ENCODE peak calls at places on chromosome 22, in four cellular contexts. One of them, this sample, is unnamed.

GRCh38 chr22:49286236-49286760 is 541.4 kb downstream of the BRD1 start:
- DNase-seq in HepG2: no peak
- DNase-seq in A549: no peak
- DNase-seq in K562: no peak
- DNase-seq in this sample: no peak

GRCh38 chr22:17777005-17777716 is 2.9 kb upstream of the BID start:
- DNase-seq in HepG2: peak
- DNase-seq in A549: no peak
- DNase-seq in K562: peak
- DNase-seq in this sample: no peak

GRCh38 chr22:50326225-50326958 is 420 bp downstream of the DENND6B start:
- DNase-seq in HepG2: no peak
- DNase-seq in A549: no peak
- DNase-seq in K562: no peak
- DNase-seq in this sample: peak

GRCh38 chr22:17997456-17997855 is 26.9 kb downstream of the MICAL3 start:
- DNase-seq in HepG2: no peak
- DNase-seq in A549: peak
- DNase-seq in K562: no peak
- DNase-seq in this sample: no peak

GRCh38 chr22:30856699-30857098 is 111.9 kb downstream of the MORC2 start:
- DNase-seq in HepG2: no peak
- DNase-seq in A549: no peak
- DNase-seq in K562: no peak
- DNase-seq in this sample: no peak

GRCh38 chr22:50621948-50622722 is 5.8 kb downstream of the ARSA start:
- DNase-seq in HepG2: no peak
- DNase-seq in A549: no peak
- DNase-seq in K562: no peak
- DNase-seq in this sample: no peak

GRCh38 chr22:23061471-23062280 is 8.6 kb upstream of the GNAZ start:
- DNase-seq in HepG2: no peak
- DNase-seq in A549: no peak
- DNase-seq in K562: no peak
- DNase-seq in this sample: peak

GRCh38 chr22:45425101-45425500 is 11.6 kb downstream of the RIBC2 start:
- DNase-seq in HepG2: no peak
- DNase-seq in A549: no peak
- DNase-seq in K562: no peak
- DNase-seq in this sample: no peak

GRCh38 chr22:50257451-50258360 is 3.8 kb downstream of the MAPK12 start:
- DNase-seq in HepG2: no peak
- DNase-seq in A549: no peak
- DNase-seq in K562: no peak
- DNase-seq in this sample: no peak

GRCh38 chr22:47162865-47163264 is 400.4 kb downstream of the TBC1D22A start:
- DNase-seq in HepG2: no peak
- DNase-seq in A549: no peak
- DNase-seq in K562: no peak
- DNase-seq in this sample: peak

GRCh38 chr22:31906086-31906485 is 38.2 kb upstream of the YWHAH start:
- DNase-seq in HepG2: no peak
- DNase-seq in A549: no peak
- DNase-seq in K562: no peak
- DNase-seq in this sample: no peak

GRCh38 chr22:37616205-37617083 is 7.8 kb downstream of the GGA1 start:
- DNase-seq in HepG2: no peak
- DNase-seq in A549: no peak
- DNase-seq in K562: no peak
- DNase-seq in this sample: no peak

GRCh38 chr22:47837703-47838102 is 1075.3 kb downstream of the TBC1D22A start:
- DNase-seq in HepG2: peak
- DNase-seq in A549: peak
- DNase-seq in K562: peak
- DNase-seq in this sample: peak

GRCh38 chr22:31344369-31345330 is 1.5 kb downstream of the PATZ1 start:
- DNase-seq in HepG2: no peak
- DNase-seq in A549: no peak
- DNase-seq in K562: no peak
- DNase-seq in this sample: peak

GRCh38 chr22:42947211-42947990 is 67.5 kb downstream of the PACSIN2 start:
- DNase-seq in HepG2: peak
- DNase-seq in A549: peak
- DNase-seq in K562: no peak
- DNase-seq in this sample: no peak

GRCh38 chr22:46051646-46052045 is 74.7 kb upstream of the WNT7B start:
- DNase-seq in HepG2: no peak
- DNase-seq in A549: no peak
- DNase-seq in K562: no peak
- DNase-seq in this sample: peak

GRCh38 chr22:24807284-24807950 is 1.4 kb downstream of the SGSM1 start:
- DNase-seq in HepG2: no peak
- DNase-seq in A549: peak
- DNase-seq in K562: no peak
- DNase-seq in this sample: no peak

GRCh38 chr22:18057568-18058209 is 20.1 kb upstream of the PEX26 start:
- DNase-seq in HepG2: peak
- DNase-seq in A549: peak
- DNase-seq in K562: peak
- DNase-seq in this sample: no peak

GRCh38 chr22:30308518-30309230 is 18.1 kb downstream of the TBC1D10A start:
- DNase-seq in HepG2: no peak
- DNase-seq in A549: no peak
- DNase-seq in K562: no peak
- DNase-seq in this sample: no peak

GRCh38 chr22:49077036-49077393 is 750.7 kb downstream of the BRD1 start:
- DNase-seq in HepG2: no peak
- DNase-seq in A549: no peak
- DNase-seq in K562: no peak
- DNase-seq in this sample: no peak

GRCh38 chr22:17120281-17120680 is 879 bp downstream of the TMEM121B start:
- DNase-seq in HepG2: no peak
- DNase-seq in A549: peak
- DNase-seq in K562: peak
- DNase-seq in this sample: peak

GRCh38 chr22:49212002-49212401 is 615.7 kb downstream of the BRD1 start:
- DNase-seq in HepG2: no peak
- DNase-seq in A549: no peak
- DNase-seq in K562: no peak
- DNase-seq in this sample: peak

GRCh38 chr22:19355413-19356157 is 64.1 kb upstream of the CLTCL1 start:
- DNase-seq in HepG2: no peak
- DNase-seq in A549: no peak
- DNase-seq in K562: no peak
- DNase-seq in this sample: no peak

GRCh38 chr22:32911526-32911925 is 110.0 kb downstream of the TIMP3 start:
- DNase-seq in HepG2: no peak
- DNase-seq in A549: no peak
- DNase-seq in K562: no peak
- DNase-seq in this sample: no peak

GRCh38 chr22:23401111-23401909 is 178.8 kb downstream of the IGLL1 start:
- DNase-seq in HepG2: no peak
- DNase-seq in A549: no peak
- DNase-seq in K562: peak
- DNase-seq in this sample: peak

GRCh38 chr22:48483764-48484528 is 1343.7 kb downstream of the BRD1 start:
- DNase-seq in HepG2: no peak
- DNase-seq in A549: peak
- DNase-seq in K562: no peak
- DNase-seq in this sample: no peak

GRCh38 chr22:24894220-24894975 is 52.1 kb downstream of the LHFPL7 start:
- DNase-seq in HepG2: peak
- DNase-seq in A549: peak
- DNase-seq in K562: no peak
- DNase-seq in this sample: no peak

GRCh38 chr22:20494978-20495860 is at the start of gene KLHL22:
- DNase-seq in HepG2: peak
- DNase-seq in A549: no peak
- DNase-seq in K562: peak
- DNase-seq in this sample: no peak

GRCh38 chr22:20520093-20520511 is 12.7 kb downstream of the MED15 start:
- DNase-seq in HepG2: no peak
- DNase-seq in A549: no peak
- DNase-seq in K562: peak
- DNase-seq in this sample: no peak

GRCh38 chr22:45295492-45295891 is 10.7 kb downstream of the UPK3A start:
- DNase-seq in HepG2: no peak
- DNase-seq in A549: no peak
- DNase-seq in K562: no peak
- DNase-seq in this sample: no peak

GRCh38 chr22:49203091-49203862 is 624.4 kb downstream of the BRD1 start:
- DNase-seq in HepG2: no peak
- DNase-seq in A549: no peak
- DNase-seq in K562: no peak
- DNase-seq in this sample: peak

GRCh38 chr22:49934891-49935557 is 16.6 kb downstream of the CRELD2 start:
- DNase-seq in HepG2: no peak
- DNase-seq in A549: peak
- DNase-seq in K562: peak
- DNase-seq in this sample: peak

GRCh38 chr22:49869855-49870712 is 16.4 kb downstream of the ZBED4 start:
- DNase-seq in HepG2: no peak
- DNase-seq in A549: no peak
- DNase-seq in K562: no peak
- DNase-seq in this sample: no peak

GRCh38 chr22:46941958-46942815 is 179.7 kb downstream of the TBC1D22A start:
- DNase-seq in HepG2: no peak
- DNase-seq in A549: no peak
- DNase-seq in K562: no peak
- DNase-seq in this sample: no peak

GRCh38 chr22:46547179-46547882 is 9.9 kb upstream of the CELSR1 start:
- DNase-seq in HepG2: no peak
- DNase-seq in A549: peak
- DNase-seq in K562: no peak
- DNase-seq in this sample: no peak

GRCh38 chr22:32545801-32546200 is 71.2 kb downstream of the FBXO7 start:
- DNase-seq in HepG2: peak
- DNase-seq in A549: no peak
- DNase-seq in K562: no peak
- DNase-seq in this sample: no peak

GRCh38 chr22:40567626-40568328 is 68.7 kb downstream of the MRTFA start:
- DNase-seq in HepG2: no peak
- DNase-seq in A549: no peak
- DNase-seq in K562: no peak
- DNase-seq in this sample: no peak

GRCh38 chr22:40571887-40572286 is 64.6 kb downstream of the MRTFA start:
- DNase-seq in HepG2: no peak
- DNase-seq in A549: no peak
- DNase-seq in K562: no peak
- DNase-seq in this sample: no peak

GRCh38 chr22:40572976-40573375 is 63.5 kb downstream of the MRTFA start:
- DNase-seq in HepG2: no peak
- DNase-seq in A549: no peak
- DNase-seq in K562: no peak
- DNase-seq in this sample: no peak

GRCh38 chr22:40567106-40567505 is 69.4 kb downstream of the MRTFA start:
- DNase-seq in HepG2: no peak
- DNase-seq in A549: no peak
- DNase-seq in K562: no peak
- DNase-seq in this sample: no peak
- TF ChIP-seq NR3C1 in HepG2: no peak
- TF ChIP-seq NR3C1 in A549: no peak
- TF ChIP-seq NR3C1 in K562: no peak
- TF ChIP-seq NR3C1 in this sample: no peak

DNA sequence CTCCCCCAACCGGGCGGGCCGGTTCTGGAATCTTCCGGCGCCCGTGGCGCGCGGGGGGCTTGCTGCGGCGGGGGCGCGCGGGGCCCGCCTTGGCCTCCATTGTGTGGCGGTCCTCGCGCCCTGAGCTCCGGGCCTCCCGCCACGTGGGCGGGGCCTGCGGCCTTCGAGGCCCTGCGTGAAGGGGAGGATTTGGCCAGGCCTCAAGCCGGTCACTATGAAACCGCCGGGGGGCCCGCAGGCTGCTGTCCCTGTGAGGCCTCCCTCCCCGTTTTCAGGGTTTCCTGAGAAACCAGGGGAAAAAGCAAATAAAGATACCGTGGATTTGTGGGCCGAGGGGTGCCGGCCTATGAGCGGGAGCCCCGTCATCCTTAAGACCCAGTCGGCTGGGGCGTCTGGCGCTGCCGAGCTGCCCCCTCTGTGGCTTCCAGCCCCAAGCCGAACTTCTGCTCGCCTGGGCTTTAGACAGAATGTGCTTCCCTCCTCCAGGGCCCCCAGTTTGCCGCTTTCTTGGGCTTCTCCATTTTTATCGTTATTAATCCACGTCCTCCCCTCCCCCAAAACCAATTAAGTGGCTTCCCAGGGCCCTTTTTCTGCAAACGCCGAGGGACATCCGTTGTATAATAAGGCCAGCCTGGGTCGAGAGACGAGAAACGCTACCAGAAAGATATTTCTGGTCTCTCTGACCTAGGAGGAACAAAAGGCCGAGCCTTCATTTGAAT is 602 bp downstream of the EWSR1 start:
- DNase-seq in HepG2: peak
- DNase-seq in A549: peak
- DNase-seq in K562: peak
- DNase-seq in this sample: peak
- TF ChIP-seq NR3C1 in HepG2: no peak
- TF ChIP-seq NR3C1 in A549: no peak
- TF ChIP-seq NR3C1 in K562: peak
- TF ChIP-seq NR3C1 in this sample: no peak

DNA sequence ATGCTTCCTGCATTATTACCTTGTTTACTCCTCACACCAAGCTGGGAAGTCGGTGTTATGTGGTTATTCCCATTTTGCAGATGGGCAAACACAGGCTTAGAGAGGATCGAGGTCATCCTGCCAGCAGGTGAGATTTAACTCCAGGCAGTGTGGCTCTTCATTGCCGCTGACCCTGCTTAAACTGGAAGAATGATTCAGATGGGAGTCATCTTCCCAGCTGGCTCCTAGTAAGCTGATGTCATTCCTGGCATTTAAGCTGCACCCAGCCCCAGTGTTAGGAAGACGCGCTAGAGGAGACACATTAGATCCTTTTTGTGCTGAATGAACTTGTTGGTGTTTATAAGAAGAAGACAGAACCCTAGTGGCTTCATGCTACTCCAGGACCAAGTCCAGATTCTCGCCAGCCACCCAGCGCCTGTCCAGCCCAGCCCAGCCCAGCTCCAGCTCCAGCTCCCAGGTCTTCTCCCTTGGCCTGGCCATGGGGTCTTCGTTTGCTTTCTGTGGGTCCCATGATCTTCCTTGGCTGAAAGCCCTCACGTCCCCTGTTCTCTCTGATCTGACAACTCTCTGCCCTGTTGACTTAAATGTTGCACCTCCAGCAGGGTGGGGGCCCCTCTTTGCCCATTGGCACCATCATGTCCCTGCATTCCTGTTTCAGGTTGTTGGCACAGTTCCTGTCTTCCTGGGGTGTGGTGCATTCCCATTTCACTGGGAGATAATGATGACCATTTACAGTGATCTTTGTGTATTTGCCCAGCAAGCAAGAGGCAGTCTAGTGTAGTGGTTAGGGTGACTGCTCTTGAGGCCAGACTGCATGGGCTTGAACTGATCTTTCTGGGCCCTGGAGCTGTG is 13.6 kb downstream of the PARVB start:
- DNase-seq in HepG2: no peak
- DNase-seq in A549: peak
- DNase-seq in K562: no peak
- DNase-seq in this sample: no peak
- TF ChIP-seq NR3C1 in HepG2: no peak
- TF ChIP-seq NR3C1 in A549: no peak
- TF ChIP-seq NR3C1 in K562: no peak
- TF ChIP-seq NR3C1 in this sample: no peak

GRCh38 chr22:41532908-41533825 is 11.1 kb downstream of the POLR3H start:
- DNase-seq in HepG2: peak
- DNase-seq in A549: peak
- DNase-seq in K562: peak
- DNase-seq in this sample: peak
- TF ChIP-seq NR3C1 in HepG2: no peak
- TF ChIP-seq NR3C1 in A549: no peak
- TF ChIP-seq NR3C1 in K562: no peak
- TF ChIP-seq NR3C1 in this sample: no peak